ENCODE peak calls at places on chromosomes 5 and 9, in five cellular contexts. U is RPMI8226, F is NCI-H1417, X is AG20443, V is T-cell. O is an unnamed sample.

GRCh38 chr9:87109851-87110250 is 162.5 kb upstream of the GAS1 start:
- DNase-seq in U (no peak), F (no peak), X (peak), V (no peak), O (no peak)

GRCh38 chr5:51382759-51383493 is at the start of gene ISL1:
- DNase-seq in U (peak), F (peak), X (peak), V (no peak), O (peak)

GRCh38 chr5:179295778-179296149 is 49.5 kb downstream of the ADAMTS2 start:
- DNase-seq in U (no peak), F (no peak), X (no peak), V (no peak), O (no peak)

GRCh38 chr9:36470891-36471290 is 70.8 kb upstream of the RNF38 start:
- DNase-seq in U (peak), F (no peak), X (peak), V (peak), O (peak)

GRCh38 chr9:128688501-128689292 is at the start of gene SET:
- DNase-seq in U (peak), F (peak), X (peak), V (peak), O (peak)

GRCh38 chr5:147534172-147534951 is 24.5 kb upstream of the DPYSL3 start:
- DNase-seq in U (no peak), F (no peak), X (peak), V (no peak), O (no peak)

GRCh38 chr5:38670878-38671277 is 114.4 kb upstream of the LIFR start:
- DNase-seq in U (no peak), F (no peak), X (peak), V (no peak), O (no peak)

GRCh38 chr5:168747987-168748777 is 169.0 kb upstream of the PANK3 start:
- DNase-seq in U (peak), F (peak), X (peak), V (no peak), O (peak)

GRCh38 chr5:6468104-6468503 is 19.4 kb downstream of the UBE2QL1 start:
- DNase-seq in U (no peak), F (no peak), X (no peak), V (no peak), O (no peak)

GRCh38 chr9:91723420-91724067 is 226.5 kb downstream of the ROR2 start:
- DNase-seq in U (no peak), F (no peak), X (no peak), V (no peak), O (no peak)

GRCh38 chr9:128098936-128099931 is 28.3 kb downstream of the PTGES2 start:
- DNase-seq in U (no peak), F (no peak), X (peak), V (no peak), O (no peak)

GRCh38 chr9:135644631-135645218 is 5.4 kb upstream of the GLT6D1 start:
- DNase-seq in U (no peak), F (no peak), X (no peak), V (no peak), O (peak)

GRCh38 chr5:73268826-73269225 is 95.8 kb downstream of the TMEM174 start:
- DNase-seq in U (no peak), F (no peak), X (no peak), V (no peak), O (no peak)

GRCh38 chr9:38313421-38313820 is 79.1 kb upstream of the ALDH1B1 start:
- DNase-seq in U (no peak), F (no peak), X (no peak), V (no peak), O (no peak)

GRCh38 chr5:170278611-170279500 is 18.7 kb downstream of the LCP2 start:
- DNase-seq in U (peak), F (no peak), X (no peak), V (peak), O (peak)

O was measured in dermis blood vessel endothelial cell.